ENCODE peak calls at places on chromosomes 11 and 22, in seven cellular contexts. F, C, J, L, T, G and O are unnamed samples.

GRCh38 chr11:74005721-74006517 is 3.0 kb downstream of the UCP3 start:
- DNase-seq in C (no peak), J (no peak), L (no peak), G (no peak), F (no peak), T (no peak), O (no peak)

GRCh38 chr11:125579811-125580210 is 10.5 kb downstream of the EI24 start:
- DNase-seq in J (no peak), T (no peak), G (no peak), L (no peak), F (no peak), C (no peak), O (no peak)

GRCh38 chr11:91947215-91947614 is 277.4 kb upstream of the FAT3 start:
- DNase-seq in L (no peak), F (no peak), T (peak; percentile 76), G (no peak), J (no peak), C (no peak), O (no peak)

GRCh38 chr11:96014234-96014633 is 90.3 kb upstream of the MTMR2 start:
- DNase-seq in L (no peak), J (no peak), T (no peak), F (no peak), C (no peak), G (no peak), O (peak; percentile 18)

GRCh38 chr11:3616721-3617460 is 24.9 kb downstream of the ART5 start:
- DNase-seq in G (no peak), L (no peak), T (no peak), J (no peak), C (no peak), F (no peak), O (no peak)

GRCh38 chr11:1445741-1446445 is 40.7 kb downstream of the MOB2 start:
- DNase-seq in T (no peak), G (no peak), C (no peak), J (no peak), L (no peak), F (no peak), O (no peak)

GRCh38 chr22:46731246-46732040 is 6.6 kb downstream of the CERK start:
- DNase-seq in J (no peak), C (no peak), T (no peak), G (no peak), L (no peak), F (no peak), O (no peak)

GRCh38 chr22:46815132-46815531 is 52.7 kb downstream of the TBC1D22A start:
- DNase-seq in F (no peak), J (no peak), L (no peak), C (no peak), T (no peak), G (no peak), O (no peak)

GRCh38 chr11:44911031-44911814 is 39.5 kb downstream of the TP53I11 start:
- DNase-seq in J (peak; percentile 69), T (peak; percentile 78), G (peak; percentile 85), C (peak; percentile 99), F (peak; percentile 86), L (peak; percentile 82), O (peak; percentile 86)

GRCh38 chr11:73265853-73266643 is 6.1 kb upstream of the P2RY6 start:
- DNase-seq in G (no peak), C (no peak), J (no peak), L (no peak), F (no peak), T (no peak), O (no peak)

GRCh38 chr11:26847977-26848376 is 126.1 kb upstream of the SLC5A12 start:
- DNase-seq in C (no peak), F (no peak), L (no peak), T (no peak), G (no peak), J (no peak), O (no peak)

GRCh38 chr11:68549789-68550484 is 89.4 kb downstream of the PPP6R3 start:
- DNase-seq in G (no peak), F (no peak), C (no peak), J (no peak), T (no peak), L (no peak), O (no peak)

GRCh38 chr11:122754553-122755322 is 83.6 kb upstream of the CRTAM start:
- DNase-seq in J (no peak), G (no peak), C (no peak), F (no peak), T (no peak), L (no peak), O (peak; percentile 47)

GRCh38 chr22:27662359-27663030 is 139.1 kb downstream of the MN1 start:
- DNase-seq in L (no peak), G (no peak), C (no peak), J (no peak), T (no peak), F (no peak), O (no peak)

GRCh38 chr11:8640305-8640932 is 42.0 kb downstream of the TRIM66 start:
- DNase-seq in T (no peak), G (no peak), F (no peak), C (no peak), L (no peak), J (no peak), O (no peak)

GRCh38 chr11:67167715-67168114 is 48.7 kb downstream of the KDM2A start:
- DNase-seq in L (no peak), G (no peak), F (no peak), T (no peak), C (no peak), J (no peak), O (no peak)

GRCh38 chr11:125451400-125452124 is 44.5 kb downstream of the FEZ1 start:
- DNase-seq in L (no peak), J (no peak), C (peak; percentile 69), F (no peak), G (peak; percentile 84), T (no peak), O (peak; percentile 50)

GRCh38 chr11:70399681-70400112 is 1.4 kb downstream of the CTTN start:
- DNase-seq in C (no peak), L (no peak), J (no peak), G (peak; percentile 68), T (no peak), F (no peak), O (no peak)